ENCODE peak calls at places on chromosomes 13 and 19, in four cellular contexts. A is CD4-positive, CD25-positive, alpha-beta regulatory T cell; E is uterus; Y is frontal cortex. J is an unnamed sample.

GRCh38 chr19:30445385-30445784 is 73.2 kb downstream of the ZNF536 start:
- DNase-seq in A (no peak), E (no peak), Y (no peak), J (no peak)

GRCh38 chr13:61466280-61466679 is 50.6 kb upstream of the PCDH20 start:
- DNase-seq in A (no peak), E (no peak), Y (no peak), J (no peak)

GRCh38 chr19:40231544-40232424 is 5.3 kb upstream of the CCNP start:
- DNase-seq in A (no peak), E (no peak), Y (no peak), J (no peak)

GRCh38 chr13:25701304-25701703 is 329.5 kb downstream of the ATP8A2 start:
- DNase-seq in A (no peak), E (no peak), Y (no peak), J (no peak)

GRCh38 chr13:102599451-102600012 is 2.7 kb downstream of the TPP2 start:
- DNase-seq in A (peak), E (no peak), Y (no peak), J (no peak)

GRCh38 chr13:40464349-40464748 is 202.1 kb downstream of the FOXO1 start:
- DNase-seq in A (no peak), E (no peak), Y (no peak), J (no peak)

GRCh38 chr19:10899171-10899653 is 27.9 kb downstream of the CARM1 start:
- DNase-seq in A (no peak), E (no peak), Y (no peak), J (no peak)

GRCh38 chr13:26037302-26037701 is 14.5 kb downstream of the SHISA2 start:
- DNase-seq in A (peak), E (no peak), Y (no peak), J (no peak)

GRCh38 chr13:87674143-87674772 is 3.1 kb downstream of the SLITRK5 start:
- DNase-seq in A (no peak), E (no peak), Y (no peak), J (no peak)

GRCh38 chr13:20703785-20704458 is 423 bp downstream of the IL17D start:
- DNase-seq in A (peak), E (peak), Y (peak), J (peak)

GRCh38 chr13:33106656-33107402 is 90.6 kb downstream of the KL start:
- DNase-seq in A (no peak), E (no peak), Y (no peak), J (no peak)

GRCh38 chr13:26465954-26466353 is 91.5 kb upstream of the WASF3 start:
- DNase-seq in A (no peak), E (no peak), Y (no peak), J (no peak)